ENCODE peak calls at places on chromosomes 3 and 15, in nine cellular contexts. S, D, L, J, P, R, G, I and M are unnamed samples.

GRCh38 chr3:123089611-123090301 is 22.9 kb downstream of the PDIA5 start:
- DNase-seq in S (no peak), D (no peak), L (no peak), J (no peak), P (no peak), R (peak), G (no peak), I (peak), M (no peak)

GRCh38 chr3:59709702-59710555 is 660.1 kb upstream of the CFAP20DC start:
- DNase-seq in S (no peak), D (no peak), L (no peak), J (no peak), P (peak), R (no peak), G (no peak), I (no peak), M (no peak)

GRCh38 chr15:43210807-43211206 is 10.0 kb downstream of the EPB42 start:
- DNase-seq in S (no peak), D (no peak), L (no peak), J (no peak), P (no peak), R (peak), G (no peak), I (no peak), M (no peak)

GRCh38 chr15:63832620-63833245 is 1.0 kb downstream of the HERC1 start:
- DNase-seq in S (no peak), D (no peak), L (no peak), J (no peak), P (no peak), R (no peak), G (peak), I (peak), M (no peak)

GRCh38 chr3:49903451-49904424 is at the start of gene MST1R:
- DNase-seq in S (peak), D (peak), L (no peak), J (peak), P (peak), R (no peak), G (peak), I (peak), M (no peak)

GRCh38 chr3:7734456-7734855 is 767.2 kb upstream of the LMCD1 start:
- DNase-seq in S (no peak), D (no peak), L (no peak), J (no peak), P (no peak), R (no peak), G (no peak), I (peak), M (no peak)

GRCh38 chr15:64180235-64180824 is 17.5 kb upstream of the PPIB start:
- DNase-seq in S (no peak), D (no peak), L (no peak), J (no peak), P (no peak), R (no peak), G (peak), I (no peak), M (no peak)

GRCh38 chr3:115478359-115478758 is 145.0 kb upstream of the GAP43 start:
- DNase-seq in S (no peak), D (no peak), L (no peak), J (no peak), P (no peak), R (no peak), G (no peak), I (no peak), M (no peak)

GRCh38 chr3:51802091-51802720 is 23.2 kb upstream of the IQCF6 start:
- DNase-seq in S (no peak), D (no peak), L (no peak), J (no peak), P (no peak), R (no peak), G (peak), I (no peak), M (peak)

DNA sequence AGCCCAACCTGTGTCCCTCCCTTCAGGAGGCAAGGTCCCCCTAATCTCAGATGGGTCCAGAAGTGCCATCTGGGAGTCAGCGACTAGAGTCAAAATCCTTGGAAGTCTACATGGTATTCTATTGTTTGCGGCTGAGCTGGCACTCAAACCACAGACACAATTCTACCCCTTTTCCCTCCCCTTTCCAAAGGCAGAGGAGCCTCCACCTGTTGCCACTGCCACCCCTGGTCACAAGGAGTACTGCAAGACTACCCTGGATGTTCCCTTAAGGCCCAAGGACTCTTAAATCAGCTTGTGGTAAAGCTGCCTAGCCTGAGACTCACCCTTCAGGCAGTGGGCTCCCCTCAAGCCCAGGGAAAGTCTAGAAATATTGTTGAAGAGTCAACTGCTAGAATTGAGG is 4.3 kb upstream of the OR5H6 start:
- DNase-seq in S (no peak), D (no peak), L (no peak), J (no peak), P (no peak), R (no peak), G (peak), I (no peak), M (no peak)
- TF ChIP-seq CTCF in S (no peak), D (no peak), L (no peak), J (no peak), P (no peak), R (no peak), G (peak), I (peak), M (no peak)

GRCh38 chr3:13648744-13649096 is 99.8 kb downstream of the FBLN2 start:
- DNase-seq in S (no peak), D (no peak), L (no peak), J (no peak), P (no peak), R (no peak), G (no peak), I (no peak), M (no peak)
- TF ChIP-seq CTCF in S (no peak), D (no peak), L (no peak), J (no peak), P (no peak), R (no peak), G (no peak), I (no peak), M (no peak)

DNA sequence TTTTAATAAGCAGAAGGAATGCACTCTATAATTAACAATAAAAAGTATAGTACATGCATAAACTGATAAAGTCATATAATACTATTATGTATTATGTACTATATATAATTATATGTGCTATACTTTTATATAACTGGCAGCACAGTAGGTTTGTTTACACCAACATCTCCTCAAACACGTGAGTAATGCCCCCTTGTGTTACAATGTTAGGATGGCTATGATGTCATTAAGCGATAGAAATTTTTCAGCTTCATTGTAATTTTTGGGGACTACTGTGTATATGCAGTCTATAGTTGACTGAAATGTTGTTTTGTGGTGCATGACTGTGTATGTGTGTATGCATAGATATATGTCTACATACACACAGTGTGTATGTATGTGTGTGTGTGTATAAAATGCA is 100.6 kb downstream of the SLMAP start:
- DNase-seq in S (no peak), D (no peak), L (peak), J (no peak), P (no peak), R (no peak), G (peak), I (peak), M (no peak)
- TF ChIP-seq CTCF in S (no peak), D (no peak), L (peak), J (peak), P (no peak), R (no peak), G (peak), I (peak), M (no peak)

DNA sequence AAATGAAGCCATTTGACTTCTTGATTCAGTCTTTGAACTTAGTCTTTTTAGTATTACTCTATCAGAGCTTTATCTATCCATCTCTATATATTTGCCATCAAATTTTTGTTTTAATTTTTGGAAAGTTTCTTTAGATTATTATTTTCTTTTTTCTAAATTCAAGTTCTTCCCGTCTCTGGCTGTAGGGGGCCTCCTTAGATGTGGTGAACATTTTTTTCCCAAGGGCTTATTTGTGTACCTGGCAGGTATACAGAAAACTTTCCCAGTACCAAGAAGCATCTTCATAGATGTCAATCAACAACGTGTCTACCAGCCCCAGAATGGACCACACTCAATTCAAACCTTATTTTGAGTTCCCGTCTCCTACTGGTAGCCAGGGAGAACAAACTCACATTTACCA is 486.8 kb upstream of the CNTN4 start:
- DNase-seq in S (no peak), D (no peak), L (no peak), J (no peak), P (no peak), R (no peak), G (peak), I (no peak), M (no peak)
- TF ChIP-seq CTCF in S (no peak), D (no peak), L (peak), J (peak), P (no peak), R (no peak), G (peak), I (no peak), M (no peak)

DNA sequence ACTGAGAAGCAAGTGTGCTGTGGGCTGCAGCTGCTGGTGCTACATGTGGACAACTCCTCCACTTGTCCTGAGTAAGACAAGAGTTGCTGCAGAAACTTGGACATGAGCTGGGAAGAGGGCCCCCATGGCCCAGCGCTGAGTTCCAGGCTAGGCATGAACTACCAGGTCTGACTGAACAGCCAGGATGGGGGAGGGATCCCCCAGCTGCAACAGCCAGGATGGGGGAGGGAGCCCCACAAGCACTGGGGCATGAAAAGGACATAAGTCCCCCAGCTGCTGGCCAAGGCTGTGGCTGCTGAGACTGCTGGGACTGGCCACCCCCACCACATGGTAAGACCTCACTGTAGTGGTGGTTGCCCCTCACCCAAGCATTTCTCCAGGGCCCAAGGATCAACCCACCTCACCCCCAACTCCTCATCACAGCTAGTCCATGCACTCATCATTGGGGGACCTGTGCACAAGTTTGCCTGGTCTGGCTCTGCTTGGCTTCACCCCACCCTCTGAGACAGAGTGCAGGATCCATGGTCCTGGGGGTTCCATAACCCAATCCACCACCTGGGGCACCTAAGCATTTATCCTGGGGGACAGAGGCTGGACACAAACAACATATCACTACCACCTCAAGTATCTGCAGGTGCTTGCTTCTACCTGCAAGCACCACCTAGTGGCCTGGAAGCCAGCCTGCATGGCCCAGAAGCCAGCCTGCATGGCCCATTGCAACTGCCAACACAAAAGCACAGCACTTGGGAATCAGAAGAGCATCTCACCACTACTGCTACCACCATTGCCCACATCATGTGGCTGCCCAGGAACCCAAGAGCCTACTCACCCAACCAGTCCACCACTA is 84.5 kb upstream of the STT3B start:
- DNase-seq in S (no peak), D (no peak), L (no peak), J (no peak), P (no peak), R (no peak), G (peak), I (peak), M (no peak)
- TF ChIP-seq CTCF in S (no peak), D (no peak), L (peak), J (peak), P (no peak), R (no peak), G (peak), I (peak), M (peak)

GRCh38 chr3:160686955-160687535 is 10.1 kb downstream of the ARL14 start:
- DNase-seq in S (no peak), D (no peak), L (peak), J (no peak), P (no peak), R (no peak), G (peak), I (peak), M (no peak)
- TF ChIP-seq CTCF in S (no peak), D (no peak), L (peak), J (peak), P (no peak), R (no peak), G (peak), I (peak), M (peak)

DNA sequence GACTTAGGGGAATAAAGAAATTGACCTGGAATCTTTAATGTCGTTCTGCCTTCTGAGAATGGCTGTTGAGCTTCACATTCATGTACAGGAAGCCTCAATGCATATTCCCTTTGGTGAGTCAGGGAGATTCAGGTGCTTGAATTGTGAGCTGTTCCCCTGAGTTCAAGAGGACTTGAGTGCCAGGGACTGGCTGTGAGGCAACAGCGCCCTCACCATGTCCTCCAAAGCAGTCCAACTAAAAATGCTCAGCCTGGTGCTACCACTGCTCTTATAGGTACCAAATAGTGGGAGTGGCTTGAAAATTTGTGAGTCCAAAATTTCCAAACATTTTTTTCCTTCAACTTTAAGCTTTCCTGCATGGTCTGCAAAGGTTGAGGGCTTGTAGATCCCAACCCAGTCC is 54.1 kb downstream of the LEO1 start:
- DNase-seq in S (no peak), D (no peak), L (no peak), J (no peak), P (no peak), R (no peak), G (peak), I (peak), M (peak)
- TF ChIP-seq CTCF in S (no peak), D (no peak), L (peak), J (peak), P (no peak), R (no peak), G (peak), I (peak), M (peak)

GRCh38 chr3:106628407-106628806 is 748.8 kb upstream of the CCDC54 start:
- DNase-seq in S (no peak), D (no peak), L (peak), J (no peak), P (no peak), R (no peak), G (no peak), I (peak), M (no peak)
- TF ChIP-seq CTCF in S (no peak), D (no peak), L (peak), J (no peak), P (no peak), R (no peak), G (no peak), I (no peak), M (peak)